ENCODE peak calls at places on chromosomes 13 and 19, in eight cellular contexts. U is glomerular endothelial cell; E is activated T-helper 2 cell treated with anti-CD3 and anti-CD28 coated beads, Interferon-gamma antibody, Interleukin-2, Interleukin-4, amounts not matched to agents 10 μg/mL and 5 μg/mL and 100 μg/mL, durations not matched to agents 14 hours and 24 hours and 36 hours; L is NAMALWA; Q is HEK293T; B is T-helper 2 cell; M is K562; J is AG08396. Y is an unnamed sample.

GRCh38 chr13:99980201-99981114 is 1.1 kb upstream of the ZIC2 start:
- DNase-seq in U (no peak), E (no peak), L (no peak), Q (peak), B (no peak), M (peak), J (peak), Y (peak)

GRCh38 chr19:22144394-22144793 is 52.4 kb downstream of the ZNF676 start:
- DNase-seq in U (no peak), E (no peak), L (no peak), Q (no peak), B (no peak), M (peak), J (no peak), Y (no peak)

GRCh38 chr19:19155495-19156219 is 14.4 kb downstream of the MEF2B start:
- DNase-seq in U (no peak), E (no peak), L (peak), Q (no peak), B (no peak), M (no peak), J (no peak), Y (no peak)

GRCh38 chr19:33627962-33628839 is 6.4 kb downstream of the CHST8 start:
- DNase-seq in U (no peak), E (no peak), L (no peak), Q (no peak), B (no peak), M (no peak), J (no peak), Y (no peak)

GRCh38 chr19:54114340-54114826 is 1.1 kb downstream of the TFPT start:
- DNase-seq in U (no peak), E (peak), L (no peak), Q (no peak), B (no peak), M (no peak), J (no peak), Y (no peak)

GRCh38 chr19:30148039-30148438 is 206.0 kb downstream of the URI1 start:
- DNase-seq in U (no peak), E (no peak), L (no peak), Q (no peak), B (no peak), M (no peak), J (no peak), Y (no peak)

GRCh38 chr19:3910105-3910504 is 22.8 kb upstream of the NMRK2 start:
- DNase-seq in U (no peak), E (no peak), L (no peak), Q (no peak), B (no peak), M (no peak), J (no peak), Y (no peak)

GRCh38 chr19:41323430-41324125 is 13.6 kb downstream of the CCDC97 start:
- DNase-seq in U (no peak), E (no peak), L (no peak), Q (no peak), B (no peak), M (peak), J (peak), Y (no peak)

GRCh38 chr19:4115818-4116385 is 8.0 kb downstream of the MAP2K2 start:
- DNase-seq in U (no peak), E (no peak), L (no peak), Q (no peak), B (no peak), M (peak), J (no peak), Y (no peak)

GRCh38 chr13:96968027-96968426 is 26.2 kb downstream of the OXGR1 start:
- DNase-seq in U (no peak), E (no peak), L (peak), Q (no peak), B (no peak), M (no peak), J (no peak), Y (no peak)

GRCh38 chr13:22562116-22562515 is 618.7 kb upstream of the SGCG start:
- DNase-seq in U (no peak), E (no peak), L (no peak), Q (no peak), B (no peak), M (no peak), J (no peak), Y (no peak)

GRCh38 chr13:89746554-89746953 is 1600.9 kb upstream of the MIR17HG start:
- DNase-seq in U (no peak), E (no peak), L (no peak), Q (no peak), B (no peak), M (no peak), J (no peak), Y (no peak)

GRCh38 chr13:49063526-49063925 is 87.8 kb downstream of the FNDC3A start:
- DNase-seq in U (no peak), E (no peak), L (no peak), Q (no peak), B (no peak), M (no peak), J (no peak), Y (no peak)

GRCh38 chr13:42992585-42993122 is 613 bp upstream of the EPSTI1 start:
- DNase-seq in U (no peak), E (peak), L (peak), Q (no peak), B (no peak), M (no peak), J (no peak), Y (no peak)

GRCh38 chr13:45537506-45537905 is 72.8 kb downstream of the COG3 start:
- DNase-seq in U (no peak), E (no peak), L (no peak), Q (no peak), B (no peak), M (no peak), J (no peak), Y (no peak)

GRCh38 chr19:45952691-45953505 is 20.8 kb downstream of the NOVA2 start:
- DNase-seq in U (no peak), E (peak), L (peak), Q (peak), B (no peak), M (peak), J (peak), Y (peak)

GRCh38 chr13:113211774-113212173 is 2.4 kb downstream of the CUL4A start:
- DNase-seq in U (no peak), E (no peak), L (peak), Q (no peak), B (no peak), M (no peak), J (no peak), Y (no peak)

GRCh38 chr19:19113040-19113541 is 25.2 kb downstream of the TMEM161A start:
- DNase-seq in U (no peak), E (no peak), L (peak), Q (no peak), B (no peak), M (peak), J (peak), Y (no peak)

GRCh38 chr19:50835785-50836542 is 2.6 kb upstream of the KLK15 start:
- DNase-seq in U (no peak), E (peak), L (peak), Q (peak), B (peak), M (peak), J (peak), Y (peak)